ENCODE peak calls at places on chromosomes 13 and 19, in ten cellular contexts. One of them, this sample, is unnamed.

GRCh38 chr19:12825259-12826131 is 8.9 kb downstream of the RTBDN start:
- DNase-seq in fibroblast of pulmonary artery: no peak
- DNase-seq in neural progenitor cell: peak; percentile 92
- DNase-seq in naive B cell: no peak
- DNase-seq in stimulated activated CD4-positive, alpha-beta T cell treated with anti-CD3 and anti-CD28 coated beads, TNF-alpha, amount 100 ng/mL, for 1 hour: no peak
- DNase-seq in activated T-helper 1 cell treated with anti-CD3 and anti-CD28 coated beads, Interleukin-2, amount 50 U/mL, for 16 hours: no peak
- DNase-seq in effector CD4-positive, alpha-beta T cell: no peak
- DNase-seq in iris pigment epithelial cell: no peak
- DNase-seq in stimulated activated naive CD4-positive, alpha-beta T cell: no peak
- DNase-seq in OCI-LY7: no peak
- DNase-seq in this sample: no peak

GRCh38 chr19:32339988-32340874 is 5.2 kb upstream of the ZNF507 start:
- DNase-seq in fibroblast of pulmonary artery: peak; percentile 61
- DNase-seq in neural progenitor cell: peak; percentile 68
- DNase-seq in naive B cell: peak; percentile 33
- DNase-seq in stimulated activated CD4-positive, alpha-beta T cell treated with anti-CD3 and anti-CD28 coated beads, TNF-alpha, amount 100 ng/mL, for 1 hour: peak; percentile 26
- DNase-seq in activated T-helper 1 cell treated with anti-CD3 and anti-CD28 coated beads, Interleukin-2, amount 50 U/mL, for 16 hours: peak; percentile 18
- DNase-seq in effector CD4-positive, alpha-beta T cell: peak; percentile 29
- DNase-seq in iris pigment epithelial cell: peak; percentile 38
- DNase-seq in stimulated activated naive CD4-positive, alpha-beta T cell: peak; percentile 30
- DNase-seq in OCI-LY7: peak; percentile 44
- DNase-seq in this sample: peak; percentile 83

GRCh38 chr19:18847516-18848463 is 16.0 kb downstream of the UPF1 start:
- DNase-seq in fibroblast of pulmonary artery: peak; percentile 18
- DNase-seq in neural progenitor cell: no peak
- DNase-seq in naive B cell: no peak
- DNase-seq in stimulated activated CD4-positive, alpha-beta T cell treated with anti-CD3 and anti-CD28 coated beads, TNF-alpha, amount 100 ng/mL, for 1 hour: no peak
- DNase-seq in activated T-helper 1 cell treated with anti-CD3 and anti-CD28 coated beads, Interleukin-2, amount 50 U/mL, for 16 hours: no peak
- DNase-seq in effector CD4-positive, alpha-beta T cell: no peak
- DNase-seq in iris pigment epithelial cell: peak; percentile 70
- DNase-seq in stimulated activated naive CD4-positive, alpha-beta T cell: no peak
- DNase-seq in OCI-LY7: no peak
- DNase-seq in this sample: no peak

GRCh38 chr13:112968910-112969691 is at the start of gene MCF2L:
- DNase-seq in fibroblast of pulmonary artery: peak; percentile 54
- DNase-seq in neural progenitor cell: peak; percentile 68
- DNase-seq in naive B cell: peak; percentile 67
- DNase-seq in stimulated activated CD4-positive, alpha-beta T cell treated with anti-CD3 and anti-CD28 coated beads, TNF-alpha, amount 100 ng/mL, for 1 hour: peak; percentile 45
- DNase-seq in activated T-helper 1 cell treated with anti-CD3 and anti-CD28 coated beads, Interleukin-2, amount 50 U/mL, for 16 hours: peak; percentile 30
- DNase-seq in effector CD4-positive, alpha-beta T cell: peak; percentile 56
- DNase-seq in iris pigment epithelial cell: peak; percentile 83
- DNase-seq in stimulated activated naive CD4-positive, alpha-beta T cell: peak; percentile 72
- DNase-seq in OCI-LY7: peak; percentile 70
- DNase-seq in this sample: peak; percentile 68

GRCh38 chr13:100063333-100063732 is 25.6 kb upstream of the PCCA start:
- DNase-seq in fibroblast of pulmonary artery: peak; percentile 78
- DNase-seq in neural progenitor cell: no peak
- DNase-seq in naive B cell: no peak
- DNase-seq in stimulated activated CD4-positive, alpha-beta T cell treated with anti-CD3 and anti-CD28 coated beads, TNF-alpha, amount 100 ng/mL, for 1 hour: no peak
- DNase-seq in activated T-helper 1 cell treated with anti-CD3 and anti-CD28 coated beads, Interleukin-2, amount 50 U/mL, for 16 hours: no peak
- DNase-seq in effector CD4-positive, alpha-beta T cell: no peak
- DNase-seq in iris pigment epithelial cell: peak; percentile 26
- DNase-seq in stimulated activated naive CD4-positive, alpha-beta T cell: no peak
- DNase-seq in OCI-LY7: no peak
- DNase-seq in this sample: no peak

GRCh38 chr19:42634409-42635232 is 39.9 kb upstream of the CEACAM8 start:
- DNase-seq in fibroblast of pulmonary artery: peak; percentile 41
- DNase-seq in neural progenitor cell: peak; percentile 2
- DNase-seq in naive B cell: no peak
- DNase-seq in stimulated activated CD4-positive, alpha-beta T cell treated with anti-CD3 and anti-CD28 coated beads, TNF-alpha, amount 100 ng/mL, for 1 hour: peak; percentile 10
- DNase-seq in activated T-helper 1 cell treated with anti-CD3 and anti-CD28 coated beads, Interleukin-2, amount 50 U/mL, for 16 hours: no peak
- DNase-seq in effector CD4-positive, alpha-beta T cell: peak; percentile 8
- DNase-seq in iris pigment epithelial cell: peak; percentile 38
- DNase-seq in stimulated activated naive CD4-positive, alpha-beta T cell: no peak
- DNase-seq in OCI-LY7: peak; percentile 45
- DNase-seq in this sample: peak; percentile 30

GRCh38 chr13:111371211-111371610 is 50.8 kb downstream of the TEX29 start:
- DNase-seq in fibroblast of pulmonary artery: peak; percentile 18
- DNase-seq in neural progenitor cell: no peak
- DNase-seq in naive B cell: no peak
- DNase-seq in stimulated activated CD4-positive, alpha-beta T cell treated with anti-CD3 and anti-CD28 coated beads, TNF-alpha, amount 100 ng/mL, for 1 hour: no peak
- DNase-seq in activated T-helper 1 cell treated with anti-CD3 and anti-CD28 coated beads, Interleukin-2, amount 50 U/mL, for 16 hours: no peak
- DNase-seq in effector CD4-positive, alpha-beta T cell: no peak
- DNase-seq in iris pigment epithelial cell: peak; percentile 45
- DNase-seq in stimulated activated naive CD4-positive, alpha-beta T cell: no peak
- DNase-seq in OCI-LY7: no peak
- DNase-seq in this sample: peak; percentile 66

GRCh38 chr13:110627351-110627750 is 12.0 kb downstream of the NAXD start:
- DNase-seq in fibroblast of pulmonary artery: no peak
- DNase-seq in neural progenitor cell: no peak
- DNase-seq in naive B cell: no peak
- DNase-seq in stimulated activated CD4-positive, alpha-beta T cell treated with anti-CD3 and anti-CD28 coated beads, TNF-alpha, amount 100 ng/mL, for 1 hour: no peak
- DNase-seq in activated T-helper 1 cell treated with anti-CD3 and anti-CD28 coated beads, Interleukin-2, amount 50 U/mL, for 16 hours: no peak
- DNase-seq in effector CD4-positive, alpha-beta T cell: no peak
- DNase-seq in iris pigment epithelial cell: no peak
- DNase-seq in stimulated activated naive CD4-positive, alpha-beta T cell: no peak
- DNase-seq in OCI-LY7: no peak
- DNase-seq in this sample: no peak

GRCh38 chr19:33064778-33065550 is at the start of gene RHPN2:
- DNase-seq in fibroblast of pulmonary artery: peak; percentile 68
- DNase-seq in neural progenitor cell: peak; percentile 91
- DNase-seq in naive B cell: peak; percentile 33
- DNase-seq in stimulated activated CD4-positive, alpha-beta T cell treated with anti-CD3 and anti-CD28 coated beads, TNF-alpha, amount 100 ng/mL, for 1 hour: peak; percentile 38
- DNase-seq in activated T-helper 1 cell treated with anti-CD3 and anti-CD28 coated beads, Interleukin-2, amount 50 U/mL, for 16 hours: no peak
- DNase-seq in effector CD4-positive, alpha-beta T cell: peak; percentile 14
- DNase-seq in iris pigment epithelial cell: peak; percentile 63
- DNase-seq in stimulated activated naive CD4-positive, alpha-beta T cell: peak; percentile 3
- DNase-seq in OCI-LY7: peak; percentile 28
- DNase-seq in this sample: peak; percentile 78

GRCh38 chr13:113918981-113919646 is 54.8 kb downstream of the C13orf46 start:
- DNase-seq in fibroblast of pulmonary artery: no peak
- DNase-seq in neural progenitor cell: no peak
- DNase-seq in naive B cell: no peak
- DNase-seq in stimulated activated CD4-positive, alpha-beta T cell treated with anti-CD3 and anti-CD28 coated beads, TNF-alpha, amount 100 ng/mL, for 1 hour: no peak
- DNase-seq in activated T-helper 1 cell treated with anti-CD3 and anti-CD28 coated beads, Interleukin-2, amount 50 U/mL, for 16 hours: no peak
- DNase-seq in effector CD4-positive, alpha-beta T cell: no peak
- DNase-seq in iris pigment epithelial cell: no peak
- DNase-seq in stimulated activated naive CD4-positive, alpha-beta T cell: no peak
- DNase-seq in OCI-LY7: no peak
- DNase-seq in this sample: no peak

GRCh38 chr19:45376045-45376724 is 5.8 kb upstream of the ERCC2 start:
- DNase-seq in fibroblast of pulmonary artery: peak; percentile 97
- DNase-seq in neural progenitor cell: peak; percentile 85
- DNase-seq in naive B cell: no peak
- DNase-seq in stimulated activated CD4-positive, alpha-beta T cell treated with anti-CD3 and anti-CD28 coated beads, TNF-alpha, amount 100 ng/mL, for 1 hour: no peak
- DNase-seq in activated T-helper 1 cell treated with anti-CD3 and anti-CD28 coated beads, Interleukin-2, amount 50 U/mL, for 16 hours: no peak
- DNase-seq in effector CD4-positive, alpha-beta T cell: no peak
- DNase-seq in iris pigment epithelial cell: peak; percentile 98
- DNase-seq in stimulated activated naive CD4-positive, alpha-beta T cell: no peak
- DNase-seq in OCI-LY7: no peak
- DNase-seq in this sample: peak; percentile 96

GRCh38 chr19:35205733-35206323 is 22.7 kb downstream of the FAM187B start:
- DNase-seq in fibroblast of pulmonary artery: no peak
- DNase-seq in neural progenitor cell: no peak
- DNase-seq in naive B cell: no peak
- DNase-seq in stimulated activated CD4-positive, alpha-beta T cell treated with anti-CD3 and anti-CD28 coated beads, TNF-alpha, amount 100 ng/mL, for 1 hour: no peak
- DNase-seq in activated T-helper 1 cell treated with anti-CD3 and anti-CD28 coated beads, Interleukin-2, amount 50 U/mL, for 16 hours: no peak
- DNase-seq in effector CD4-positive, alpha-beta T cell: no peak
- DNase-seq in iris pigment epithelial cell: no peak
- DNase-seq in stimulated activated naive CD4-positive, alpha-beta T cell: no peak
- DNase-seq in OCI-LY7: peak; percentile 51
- DNase-seq in this sample: no peak

GRCh38 chr19:13063461-13064091 is 39.1 kb downstream of the LYL1 start:
- DNase-seq in fibroblast of pulmonary artery: no peak
- DNase-seq in neural progenitor cell: no peak
- DNase-seq in naive B cell: no peak
- DNase-seq in stimulated activated CD4-positive, alpha-beta T cell treated with anti-CD3 and anti-CD28 coated beads, TNF-alpha, amount 100 ng/mL, for 1 hour: no peak
- DNase-seq in activated T-helper 1 cell treated with anti-CD3 and anti-CD28 coated beads, Interleukin-2, amount 50 U/mL, for 16 hours: no peak
- DNase-seq in effector CD4-positive, alpha-beta T cell: no peak
- DNase-seq in iris pigment epithelial cell: no peak
- DNase-seq in stimulated activated naive CD4-positive, alpha-beta T cell: no peak
- DNase-seq in OCI-LY7: no peak
- DNase-seq in this sample: no peak

GRCh38 chr13:36884235-36884634 is 35.8 kb downstream of the SMAD9 start:
- DNase-seq in fibroblast of pulmonary artery: no peak
- DNase-seq in neural progenitor cell: no peak
- DNase-seq in naive B cell: no peak
- DNase-seq in stimulated activated CD4-positive, alpha-beta T cell treated with anti-CD3 and anti-CD28 coated beads, TNF-alpha, amount 100 ng/mL, for 1 hour: no peak
- DNase-seq in activated T-helper 1 cell treated with anti-CD3 and anti-CD28 coated beads, Interleukin-2, amount 50 U/mL, for 16 hours: no peak
- DNase-seq in effector CD4-positive, alpha-beta T cell: no peak
- DNase-seq in iris pigment epithelial cell: no peak
- DNase-seq in stimulated activated naive CD4-positive, alpha-beta T cell: no peak
- DNase-seq in OCI-LY7: no peak
- DNase-seq in this sample: peak; percentile 19

GRCh38 chr13:47555235-47555634 is 445.8 kb downstream of the SUCLA2 start:
- DNase-seq in fibroblast of pulmonary artery: peak; percentile 1
- DNase-seq in neural progenitor cell: no peak
- DNase-seq in naive B cell: no peak
- DNase-seq in stimulated activated CD4-positive, alpha-beta T cell treated with anti-CD3 and anti-CD28 coated beads, TNF-alpha, amount 100 ng/mL, for 1 hour: no peak
- DNase-seq in activated T-helper 1 cell treated with anti-CD3 and anti-CD28 coated beads, Interleukin-2, amount 50 U/mL, for 16 hours: no peak
- DNase-seq in effector CD4-positive, alpha-beta T cell: no peak
- DNase-seq in iris pigment epithelial cell: no peak
- DNase-seq in stimulated activated naive CD4-positive, alpha-beta T cell: no peak
- DNase-seq in OCI-LY7: no peak
- DNase-seq in this sample: no peak

GRCh38 chr19:5680083-5680436 is 256 bp downstream of the MICOS13 start:
- DNase-seq in fibroblast of pulmonary artery: peak; percentile 26
- DNase-seq in neural progenitor cell: peak; percentile 48
- DNase-seq in naive B cell: no peak
- DNase-seq in stimulated activated CD4-positive, alpha-beta T cell treated with anti-CD3 and anti-CD28 coated beads, TNF-alpha, amount 100 ng/mL, for 1 hour: no peak
- DNase-seq in activated T-helper 1 cell treated with anti-CD3 and anti-CD28 coated beads, Interleukin-2, amount 50 U/mL, for 16 hours: no peak
- DNase-seq in effector CD4-positive, alpha-beta T cell: no peak
- DNase-seq in iris pigment epithelial cell: peak; percentile 31
- DNase-seq in stimulated activated naive CD4-positive, alpha-beta T cell: no peak
- DNase-seq in OCI-LY7: no peak
- DNase-seq in this sample: peak; percentile 47

GRCh38 chr13:101115762-101116161 is 300.5 kb downstream of the NALCN start:
- DNase-seq in fibroblast of pulmonary artery: peak; percentile 3
- DNase-seq in neural progenitor cell: peak; percentile 53
- DNase-seq in naive B cell: no peak
- DNase-seq in stimulated activated CD4-positive, alpha-beta T cell treated with anti-CD3 and anti-CD28 coated beads, TNF-alpha, amount 100 ng/mL, for 1 hour: no peak
- DNase-seq in activated T-helper 1 cell treated with anti-CD3 and anti-CD28 coated beads, Interleukin-2, amount 50 U/mL, for 16 hours: no peak
- DNase-seq in effector CD4-positive, alpha-beta T cell: no peak
- DNase-seq in iris pigment epithelial cell: peak; percentile 20
- DNase-seq in stimulated activated naive CD4-positive, alpha-beta T cell: no peak
- DNase-seq in OCI-LY7: no peak
- DNase-seq in this sample: no peak

GRCh38 chr19:58108546-58108817 is 10.5 kb upstream of the ZSCAN18 start:
- DNase-seq in fibroblast of pulmonary artery: no peak
- DNase-seq in neural progenitor cell: no peak
- DNase-seq in naive B cell: no peak
- DNase-seq in stimulated activated CD4-positive, alpha-beta T cell treated with anti-CD3 and anti-CD28 coated beads, TNF-alpha, amount 100 ng/mL, for 1 hour: no peak
- DNase-seq in activated T-helper 1 cell treated with anti-CD3 and anti-CD28 coated beads, Interleukin-2, amount 50 U/mL, for 16 hours: no peak
- DNase-seq in effector CD4-positive, alpha-beta T cell: no peak
- DNase-seq in iris pigment epithelial cell: no peak
- DNase-seq in stimulated activated naive CD4-positive, alpha-beta T cell: no peak
- DNase-seq in OCI-LY7: no peak
- DNase-seq in this sample: no peak

GRCh38 chr13:78028960-78029359 is 110.3 kb upstream of the EDNRB start:
- DNase-seq in fibroblast of pulmonary artery: no peak
- DNase-seq in neural progenitor cell: no peak
- DNase-seq in naive B cell: no peak
- DNase-seq in stimulated activated CD4-positive, alpha-beta T cell treated with anti-CD3 and anti-CD28 coated beads, TNF-alpha, amount 100 ng/mL, for 1 hour: no peak
- DNase-seq in activated T-helper 1 cell treated with anti-CD3 and anti-CD28 coated beads, Interleukin-2, amount 50 U/mL, for 16 hours: no peak
- DNase-seq in effector CD4-positive, alpha-beta T cell: no peak
- DNase-seq in iris pigment epithelial cell: no peak
- DNase-seq in stimulated activated naive CD4-positive, alpha-beta T cell: no peak
- DNase-seq in OCI-LY7: no peak
- DNase-seq in this sample: no peak

GRCh38 chr13:113143466-113144254 is 14.8 kb upstream of the PROZ start:
- DNase-seq in fibroblast of pulmonary artery: no peak
- DNase-seq in neural progenitor cell: no peak
- DNase-seq in naive B cell: no peak
- DNase-seq in stimulated activated CD4-positive, alpha-beta T cell treated with anti-CD3 and anti-CD28 coated beads, TNF-alpha, amount 100 ng/mL, for 1 hour: no peak
- DNase-seq in activated T-helper 1 cell treated with anti-CD3 and anti-CD28 coated beads, Interleukin-2, amount 50 U/mL, for 16 hours: no peak
- DNase-seq in effector CD4-positive, alpha-beta T cell: no peak
- DNase-seq in iris pigment epithelial cell: no peak
- DNase-seq in stimulated activated naive CD4-positive, alpha-beta T cell: no peak
- DNase-seq in OCI-LY7: no peak
- DNase-seq in this sample: no peak

GRCh38 chr13:41960700-41961697 is at the start of gene VWA8:
- DNase-seq in fibroblast of pulmonary artery: peak; percentile 82
- DNase-seq in neural progenitor cell: peak; percentile 84
- DNase-seq in naive B cell: peak; percentile 76
- DNase-seq in stimulated activated CD4-positive, alpha-beta T cell treated with anti-CD3 and anti-CD28 coated beads, TNF-alpha, amount 100 ng/mL, for 1 hour: peak; percentile 77
- DNase-seq in activated T-helper 1 cell treated with anti-CD3 and anti-CD28 coated beads, Interleukin-2, amount 50 U/mL, for 16 hours: peak; percentile 70
- DNase-seq in effector CD4-positive, alpha-beta T cell: peak; percentile 68
- DNase-seq in iris pigment epithelial cell: peak; percentile 81
- DNase-seq in stimulated activated naive CD4-positive, alpha-beta T cell: peak; percentile 76
- DNase-seq in OCI-LY7: peak; percentile 91
- DNase-seq in this sample: peak; percentile 83